ENCODE peak calls at places on chromosomes 16 and 17, in six cellular contexts. V is body of pancreas, H is IMR-90, D is esophagus muscularis mucosa, M is sigmoid colon, S is breast epithelium. N is an unnamed sample.

GRCh38 chr17:56038136-56038535 is 115.1 kb upstream of the ANKFN1 start:
- DNase-seq in S (no peak), M (no peak), H (no peak), D (no peak), V (no peak), N (no peak)

GRCh38 chr16:4412854-4413253 is 3.5 kb downstream of the CORO7 start:
- DNase-seq in H (no peak), S (no peak), M (no peak), V (no peak), D (no peak), N (no peak)

GRCh38 chr17:27529230-27529796 is 73.1 kb downstream of the KSR1 start:
- DNase-seq in M (peak), S (no peak), H (peak), V (peak), D (no peak), N (peak)

GRCh38 chr17:31007695-31008373 is 37.0 kb downstream of the RNF135 start:
- DNase-seq in H (no peak), M (no peak), V (no peak), S (no peak), D (no peak), N (no peak)

GRCh38 chr16:75011634-75012307 is 12.9 kb downstream of the ZNRF1 start:
- DNase-seq in V (no peak), D (no peak), S (no peak), H (peak), M (no peak), N (no peak)

GRCh38 chr16:86353934-86354333 is 156.4 kb upstream of the FOXF1 start:
- DNase-seq in M (no peak), S (no peak), V (no peak), D (no peak), H (no peak), N (no peak)

GRCh38 chr16:27448531-27449433 is 46.8 kb downstream of the IL21R start:
- DNase-seq in M (no peak), S (no peak), D (no peak), H (no peak), V (no peak), N (no peak)

GRCh38 chr16:49889725-49890397 is 33.9 kb upstream of the ZNF423 start:
- DNase-seq in H (no peak), D (no peak), V (no peak), S (no peak), M (no peak), N (no peak)

GRCh38 chr17:4362141-4362540 is 4.3 kb downstream of the UBE2G1 start:
- DNase-seq in D (no peak), H (no peak), V (no peak), M (peak), S (no peak), N (no peak)

GRCh38 chr17:44137891-44138709 is 3.6 kb upstream of the HROB start:
- DNase-seq in S (peak), V (peak), D (peak), H (peak), M (peak), N (peak)
- TF ChIP-seq POLR2A in S (no peak), V (no peak), D (no peak), H (peak), M (no peak), N (peak)

DNA sequence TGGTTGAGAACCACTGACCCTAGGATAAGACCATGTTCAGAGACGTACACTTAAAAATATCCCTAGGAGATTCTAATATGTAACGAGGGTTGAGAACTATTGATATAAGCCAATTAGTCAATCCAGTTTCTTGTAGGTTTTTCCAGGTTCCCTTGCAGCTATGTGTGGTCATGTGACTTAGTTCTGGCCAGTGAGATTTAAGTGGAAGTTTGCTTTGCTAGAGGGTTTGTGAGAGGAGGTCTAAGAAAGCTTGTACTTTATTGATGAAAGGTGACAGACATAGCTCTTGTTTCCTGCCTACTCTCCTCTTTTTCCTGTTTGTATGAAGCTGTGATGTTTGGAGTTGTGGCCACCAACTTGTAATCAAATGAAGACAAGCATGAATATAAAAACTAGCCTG is 110.1 kb upstream of the SIAH1 start:
- DNase-seq in H (no peak), V (no peak), M (no peak), D (peak), S (no peak), N (no peak)
- TF ChIP-seq POLR2A in H (no peak), V (no peak), M (no peak), D (no peak), S (no peak), N (no peak)

DNA sequence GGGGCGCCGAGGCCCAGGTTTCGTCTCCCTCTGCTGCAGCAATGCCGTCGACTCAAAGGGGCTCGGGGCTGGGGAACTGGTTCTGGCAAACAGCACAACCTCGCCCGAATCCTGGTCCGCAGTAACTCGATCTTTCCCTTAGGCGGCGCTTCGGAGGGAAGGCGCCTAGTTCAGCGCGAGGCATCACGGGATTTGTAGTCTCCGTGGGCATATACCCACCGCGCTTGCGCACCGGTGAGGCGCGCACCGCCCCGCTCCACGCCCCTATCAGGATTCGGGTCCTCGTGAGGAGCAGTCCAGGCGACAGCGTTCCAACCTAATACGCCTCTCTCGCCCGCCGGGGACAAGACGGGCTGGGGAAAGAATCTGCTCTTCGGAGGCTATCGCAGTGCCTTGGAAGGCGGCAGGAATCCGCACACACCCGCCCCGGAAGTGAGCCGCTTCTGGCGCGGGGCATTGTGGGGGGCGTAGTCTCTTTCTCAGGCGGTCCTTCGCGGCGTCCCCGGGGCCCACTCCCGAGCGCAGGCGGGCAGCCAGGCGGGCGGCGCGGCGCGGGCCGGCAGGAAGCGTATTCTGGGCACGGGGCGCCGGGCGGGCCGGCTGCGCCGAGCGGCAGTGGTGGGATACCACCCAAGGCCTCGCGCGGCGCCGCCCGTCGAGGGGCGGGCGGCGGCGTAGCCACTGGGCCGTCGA is at the start of gene THAP11:
- DNase-seq in M (peak), S (peak), V (peak), D (peak), H (peak), N (peak)
- TF ChIP-seq POLR2A in M (no peak), S (no peak), V (peak), D (peak), H (peak), N (no peak)

DNA sequence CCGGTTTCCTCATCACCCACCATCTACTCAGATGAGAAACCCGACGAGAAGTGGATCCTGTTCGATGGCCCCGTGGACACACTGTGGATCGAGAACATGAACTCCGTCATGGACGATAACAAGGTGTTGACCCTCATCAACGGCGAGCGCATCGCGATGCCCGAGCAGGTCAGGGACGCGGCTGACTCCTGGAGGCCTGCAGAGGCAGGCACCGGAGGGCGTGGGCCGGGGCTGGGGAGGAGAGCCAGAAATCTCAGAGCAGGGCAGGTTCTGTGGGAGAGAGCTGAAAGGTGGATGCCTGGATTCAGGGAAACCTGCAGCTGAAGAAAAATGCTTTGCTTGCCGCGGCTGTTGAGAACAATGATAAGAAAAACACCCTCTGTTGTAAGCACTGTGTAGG is 47.2 kb upstream of the KDM6B start:
- DNase-seq in S (no peak), V (no peak), H (no peak), D (no peak), M (no peak), N (no peak)
- TF ChIP-seq POLR2A in S (no peak), V (no peak), H (no peak), D (no peak), M (no peak), N (no peak)

N was measured in thyroid gland.